ENCODE peak calls at places on chromosomes 4 and X, in six cellular contexts. One of them, this sample, is unnamed.
A peak's percentile ranks its signal among the peaks of the same experiment; 100 is the strongest.

GRCh38 chrX:154655346-154655745 is 2.0 kb upstream of the CTAG2 start:
- DNase-seq in left colon: no peak
- DNase-seq in HCT116: no peak
- DNase-seq in progenitor cell of endocrine pancreas: no peak
- DNase-seq in glutamatergic neuron: no peak
- DNase-seq in activated CD8-positive, alpha-beta T cell treated with anti-CD3 and anti-CD28 coated beads, Interleukin-2, amount 10 ng/mL, durations not matched to agents 7 days and 5 days: no peak
- DNase-seq in this sample: no peak

GRCh38 chr4:183505556-183506388 is 914 bp downstream of the ING2 start:
- DNase-seq in left colon: peak; percentile 90
- DNase-seq in HCT116: peak; percentile 51
- DNase-seq in progenitor cell of endocrine pancreas: peak; percentile 70
- DNase-seq in glutamatergic neuron: peak; percentile 84
- DNase-seq in activated CD8-positive, alpha-beta T cell treated with anti-CD3 and anti-CD28 coated beads, Interleukin-2, amount 10 ng/mL, durations not matched to agents 7 days and 5 days: peak; percentile 90
- DNase-seq in this sample: peak; percentile 84

GRCh38 chr4:112604590-112604989 is 32.1 kb downstream of the ZGRF1 start:
- DNase-seq in left colon: peak; percentile 27
- DNase-seq in HCT116: peak; percentile 18
- DNase-seq in progenitor cell of endocrine pancreas: peak; percentile 10
- DNase-seq in glutamatergic neuron: peak; percentile 45
- DNase-seq in activated CD8-positive, alpha-beta T cell treated with anti-CD3 and anti-CD28 coated beads, Interleukin-2, amount 10 ng/mL, durations not matched to agents 7 days and 5 days: peak; percentile 48
- DNase-seq in this sample: peak; percentile 34

GRCh38 chr4:37453004-37453360 is 208.4 kb downstream of the NWD2 start:
- DNase-seq in left colon: peak; percentile 76
- DNase-seq in HCT116: peak; percentile 58
- DNase-seq in progenitor cell of endocrine pancreas: peak; percentile 17
- DNase-seq in glutamatergic neuron: no peak
- DNase-seq in activated CD8-positive, alpha-beta T cell treated with anti-CD3 and anti-CD28 coated beads, Interleukin-2, amount 10 ng/mL, durations not matched to agents 7 days and 5 days: peak; percentile 69
- DNase-seq in this sample: peak; percentile 67

GRCh38 chr4:53119685-53120084 is 246.2 kb downstream of the SCFD2 start:
- DNase-seq in left colon: no peak
- DNase-seq in HCT116: no peak
- DNase-seq in progenitor cell of endocrine pancreas: no peak
- DNase-seq in glutamatergic neuron: no peak
- DNase-seq in activated CD8-positive, alpha-beta T cell treated with anti-CD3 and anti-CD28 coated beads, Interleukin-2, amount 10 ng/mL, durations not matched to agents 7 days and 5 days: no peak
- DNase-seq in this sample: no peak

GRCh38 chr4:147731611-147732515 is at the start of gene ARHGAP10:
- DNase-seq in left colon: peak; percentile 69
- DNase-seq in HCT116: no peak
- DNase-seq in progenitor cell of endocrine pancreas: peak; percentile 58
- DNase-seq in glutamatergic neuron: peak; percentile 71
- DNase-seq in activated CD8-positive, alpha-beta T cell treated with anti-CD3 and anti-CD28 coated beads, Interleukin-2, amount 10 ng/mL, durations not matched to agents 7 days and 5 days: peak; percentile 62
- DNase-seq in this sample: peak; percentile 47

GRCh38 chr4:40686081-40686913 is 56.6 kb upstream of the RBM47 start:
- DNase-seq in left colon: no peak
- DNase-seq in HCT116: no peak
- DNase-seq in progenitor cell of endocrine pancreas: no peak
- DNase-seq in glutamatergic neuron: no peak
- DNase-seq in activated CD8-positive, alpha-beta T cell treated with anti-CD3 and anti-CD28 coated beads, Interleukin-2, amount 10 ng/mL, durations not matched to agents 7 days and 5 days: no peak
- DNase-seq in this sample: no peak

GRCh38 chr4:168511780-168512467 is 15.1 kb downstream of the PALLD start:
- DNase-seq in left colon: peak; percentile 11
- DNase-seq in HCT116: no peak
- DNase-seq in progenitor cell of endocrine pancreas: no peak
- DNase-seq in glutamatergic neuron: no peak
- DNase-seq in activated CD8-positive, alpha-beta T cell treated with anti-CD3 and anti-CD28 coated beads, Interleukin-2, amount 10 ng/mL, durations not matched to agents 7 days and 5 days: peak; percentile 88
- DNase-seq in this sample: no peak

GRCh38 chr4:38488891-38489861 is 174.8 kb upstream of the KLF3 start:
- DNase-seq in left colon: peak; percentile 23
- DNase-seq in HCT116: no peak
- DNase-seq in progenitor cell of endocrine pancreas: no peak
- DNase-seq in glutamatergic neuron: peak; percentile 13
- DNase-seq in activated CD8-positive, alpha-beta T cell treated with anti-CD3 and anti-CD28 coated beads, Interleukin-2, amount 10 ng/mL, durations not matched to agents 7 days and 5 days: no peak
- DNase-seq in this sample: no peak

GRCh38 chrX:55057691-55058249 is 17.1 kb upstream of the PAGE2B start:
- DNase-seq in left colon: peak; percentile 13
- DNase-seq in HCT116: peak; percentile 16
- DNase-seq in progenitor cell of endocrine pancreas: no peak
- DNase-seq in glutamatergic neuron: peak; percentile 15
- DNase-seq in activated CD8-positive, alpha-beta T cell treated with anti-CD3 and anti-CD28 coated beads, Interleukin-2, amount 10 ng/mL, durations not matched to agents 7 days and 5 days: peak; percentile 46
- DNase-seq in this sample: peak; percentile 27

GRCh38 chr4:26272654-26273307 is 48.0 kb upstream of the RBPJ start:
- DNase-seq in left colon: no peak
- DNase-seq in HCT116: no peak
- DNase-seq in progenitor cell of endocrine pancreas: no peak
- DNase-seq in glutamatergic neuron: no peak
- DNase-seq in activated CD8-positive, alpha-beta T cell treated with anti-CD3 and anti-CD28 coated beads, Interleukin-2, amount 10 ng/mL, durations not matched to agents 7 days and 5 days: no peak
- DNase-seq in this sample: peak; percentile 89

GRCh38 chr4:73055241-73055897 is 14.1 kb downstream of the COX18 start:
- DNase-seq in left colon: no peak
- DNase-seq in HCT116: no peak
- DNase-seq in progenitor cell of endocrine pancreas: no peak
- DNase-seq in glutamatergic neuron: no peak
- DNase-seq in activated CD8-positive, alpha-beta T cell treated with anti-CD3 and anti-CD28 coated beads, Interleukin-2, amount 10 ng/mL, durations not matched to agents 7 days and 5 days: no peak
- DNase-seq in this sample: no peak

GRCh38 chr4:185134176-185134869 is 8.7 kb upstream of the SLC25A4 start:
- DNase-seq in left colon: no peak
- DNase-seq in HCT116: peak; percentile 59
- DNase-seq in progenitor cell of endocrine pancreas: no peak
- DNase-seq in glutamatergic neuron: no peak
- DNase-seq in activated CD8-positive, alpha-beta T cell treated with anti-CD3 and anti-CD28 coated beads, Interleukin-2, amount 10 ng/mL, durations not matched to agents 7 days and 5 days: peak; percentile 35
- DNase-seq in this sample: peak; percentile 48

GRCh38 chr4:147865926-147866325 is 134.0 kb downstream of the ARHGAP10 start:
- DNase-seq in left colon: no peak
- DNase-seq in HCT116: no peak
- DNase-seq in progenitor cell of endocrine pancreas: no peak
- DNase-seq in glutamatergic neuron: no peak
- DNase-seq in activated CD8-positive, alpha-beta T cell treated with anti-CD3 and anti-CD28 coated beads, Interleukin-2, amount 10 ng/mL, durations not matched to agents 7 days and 5 days: no peak
- DNase-seq in this sample: no peak

GRCh38 chr4:112908511-112908910 is 140.9 kb upstream of the ANK2 start:
- DNase-seq in left colon: no peak
- DNase-seq in HCT116: no peak
- DNase-seq in progenitor cell of endocrine pancreas: no peak
- DNase-seq in glutamatergic neuron: no peak
- DNase-seq in activated CD8-positive, alpha-beta T cell treated with anti-CD3 and anti-CD28 coated beads, Interleukin-2, amount 10 ng/mL, durations not matched to agents 7 days and 5 days: no peak
- DNase-seq in this sample: no peak

GRCh38 chr4:54041100-54041499 is 23.3 kb downstream of the CHIC2 start:
- DNase-seq in left colon: no peak
- DNase-seq in HCT116: no peak
- DNase-seq in progenitor cell of endocrine pancreas: no peak
- DNase-seq in glutamatergic neuron: no peak
- DNase-seq in activated CD8-positive, alpha-beta T cell treated with anti-CD3 and anti-CD28 coated beads, Interleukin-2, amount 10 ng/mL, durations not matched to agents 7 days and 5 days: no peak
- DNase-seq in this sample: no peak

GRCh38 chr4:188735082-188735481 is 595.8 kb downstream of the TRIML1 start:
- DNase-seq in left colon: no peak
- DNase-seq in HCT116: no peak
- DNase-seq in progenitor cell of endocrine pancreas: no peak
- DNase-seq in glutamatergic neuron: no peak
- DNase-seq in activated CD8-positive, alpha-beta T cell treated with anti-CD3 and anti-CD28 coated beads, Interleukin-2, amount 10 ng/mL, durations not matched to agents 7 days and 5 days: no peak
- DNase-seq in this sample: no peak

GRCh38 chr4:154560824-154561231 is 2.0 kb upstream of the FGB start:
- DNase-seq in left colon: no peak
- DNase-seq in HCT116: no peak
- DNase-seq in progenitor cell of endocrine pancreas: no peak
- DNase-seq in glutamatergic neuron: no peak
- DNase-seq in activated CD8-positive, alpha-beta T cell treated with anti-CD3 and anti-CD28 coated beads, Interleukin-2, amount 10 ng/mL, durations not matched to agents 7 days and 5 days: no peak
- DNase-seq in this sample: no peak

GRCh38 chr4:184815046-184815877 is 10.5 kb downstream of the ACSL1 start:
- DNase-seq in left colon: peak; percentile 83
- DNase-seq in HCT116: peak; percentile 60
- DNase-seq in progenitor cell of endocrine pancreas: peak; percentile 37
- DNase-seq in glutamatergic neuron: no peak
- DNase-seq in activated CD8-positive, alpha-beta T cell treated with anti-CD3 and anti-CD28 coated beads, Interleukin-2, amount 10 ng/mL, durations not matched to agents 7 days and 5 days: no peak
- DNase-seq in this sample: no peak

GRCh38 chr4:183831026-183831446 is 74.1 kb upstream of the STOX2 start:
- DNase-seq in left colon: no peak
- DNase-seq in HCT116: no peak
- DNase-seq in progenitor cell of endocrine pancreas: no peak
- DNase-seq in glutamatergic neuron: no peak
- DNase-seq in activated CD8-positive, alpha-beta T cell treated with anti-CD3 and anti-CD28 coated beads, Interleukin-2, amount 10 ng/mL, durations not matched to agents 7 days and 5 days: no peak
- DNase-seq in this sample: no peak

GRCh38 chrX:150035531-150035930 is 97.2 kb upstream of the EOLA2 start:
- DNase-seq in left colon: no peak
- DNase-seq in HCT116: no peak
- DNase-seq in progenitor cell of endocrine pancreas: no peak
- DNase-seq in glutamatergic neuron: no peak
- DNase-seq in activated CD8-positive, alpha-beta T cell treated with anti-CD3 and anti-CD28 coated beads, Interleukin-2, amount 10 ng/mL, durations not matched to agents 7 days and 5 days: no peak
- DNase-seq in this sample: no peak

GRCh38 chrX:42094208-42094607 is 170.9 kb upstream of the CASK start:
- DNase-seq in left colon: no peak
- DNase-seq in HCT116: no peak
- DNase-seq in progenitor cell of endocrine pancreas: no peak
- DNase-seq in glutamatergic neuron: no peak
- DNase-seq in activated CD8-positive, alpha-beta T cell treated with anti-CD3 and anti-CD28 coated beads, Interleukin-2, amount 10 ng/mL, durations not matched to agents 7 days and 5 days: no peak
- DNase-seq in this sample: no peak

GRCh38 chrX:72366746-72367145 is 61.0 kb upstream of the CITED1 start:
- DNase-seq in left colon: no peak
- DNase-seq in HCT116: no peak
- DNase-seq in progenitor cell of endocrine pancreas: no peak
- DNase-seq in glutamatergic neuron: no peak
- DNase-seq in activated CD8-positive, alpha-beta T cell treated with anti-CD3 and anti-CD28 coated beads, Interleukin-2, amount 10 ng/mL, durations not matched to agents 7 days and 5 days: no peak
- DNase-seq in this sample: no peak

GRCh38 chr4:80138556-80139538 is 58.5 kb upstream of the PRDM8 start:
- DNase-seq in left colon: no peak
- DNase-seq in HCT116: no peak
- DNase-seq in progenitor cell of endocrine pancreas: no peak
- DNase-seq in glutamatergic neuron: no peak
- DNase-seq in activated CD8-positive, alpha-beta T cell treated with anti-CD3 and anti-CD28 coated beads, Interleukin-2, amount 10 ng/mL, durations not matched to agents 7 days and 5 days: peak; percentile 78
- DNase-seq in this sample: peak; percentile 79

GRCh38 chr4:42452823-42453222 is 55.5 kb downstream of the SHISA3 start:
- DNase-seq in left colon: no peak
- DNase-seq in HCT116: no peak
- DNase-seq in progenitor cell of endocrine pancreas: no peak
- DNase-seq in glutamatergic neuron: no peak
- DNase-seq in activated CD8-positive, alpha-beta T cell treated with anti-CD3 and anti-CD28 coated beads, Interleukin-2, amount 10 ng/mL, durations not matched to agents 7 days and 5 days: no peak
- DNase-seq in this sample: no peak

GRCh38 chrX:41026326-41027136 is 58.7 kb upstream of the USP9X start:
- DNase-seq in left colon: no peak
- DNase-seq in HCT116: no peak
- DNase-seq in progenitor cell of endocrine pancreas: no peak
- DNase-seq in glutamatergic neuron: no peak
- DNase-seq in activated CD8-positive, alpha-beta T cell treated with anti-CD3 and anti-CD28 coated beads, Interleukin-2, amount 10 ng/mL, durations not matched to agents 7 days and 5 days: no peak
- DNase-seq in this sample: no peak

GRCh38 chr4:70838972-70839536 is 636 bp downstream of the GRSF1 start:
- DNase-seq in left colon: peak; percentile 78
- DNase-seq in HCT116: no peak
- DNase-seq in progenitor cell of endocrine pancreas: peak; percentile 39
- DNase-seq in glutamatergic neuron: peak; percentile 75
- DNase-seq in activated CD8-positive, alpha-beta T cell treated with anti-CD3 and anti-CD28 coated beads, Interleukin-2, amount 10 ng/mL, durations not matched to agents 7 days and 5 days: peak; percentile 72
- DNase-seq in this sample: peak; percentile 48

GRCh38 chr4:184934961-184935360 is 83.3 kb upstream of the HELT start:
- DNase-seq in left colon: no peak
- DNase-seq in HCT116: no peak
- DNase-seq in progenitor cell of endocrine pancreas: no peak
- DNase-seq in glutamatergic neuron: no peak
- DNase-seq in activated CD8-positive, alpha-beta T cell treated with anti-CD3 and anti-CD28 coated beads, Interleukin-2, amount 10 ng/mL, durations not matched to agents 7 days and 5 days: no peak
- DNase-seq in this sample: no peak

GRCh38 chrX:154308108-154308946 is 12.7 kb downstream of the TKTL1 start:
- DNase-seq in left colon: peak; percentile 72
- DNase-seq in HCT116: peak; percentile 24
- DNase-seq in progenitor cell of endocrine pancreas: peak; percentile 38
- DNase-seq in glutamatergic neuron: peak; percentile 74
- DNase-seq in activated CD8-positive, alpha-beta T cell treated with anti-CD3 and anti-CD28 coated beads, Interleukin-2, amount 10 ng/mL, durations not matched to agents 7 days and 5 days: peak; percentile 85
- DNase-seq in this sample: peak; percentile 37

GRCh38 chr4:78058591-78059523 is 1.7 kb downstream of the FRAS1 start:
- DNase-seq in left colon: peak; percentile 47
- DNase-seq in HCT116: no peak
- DNase-seq in progenitor cell of endocrine pancreas: peak; percentile 48
- DNase-seq in glutamatergic neuron: peak; percentile 64
- DNase-seq in activated CD8-positive, alpha-beta T cell treated with anti-CD3 and anti-CD28 coated beads, Interleukin-2, amount 10 ng/mL, durations not matched to agents 7 days and 5 days: no peak
- DNase-seq in this sample: no peak

GRCh38 chr4:48296330-48296729 is 26.7 kb upstream of the TEC start:
- DNase-seq in left colon: no peak
- DNase-seq in HCT116: no peak
- DNase-seq in progenitor cell of endocrine pancreas: no peak
- DNase-seq in glutamatergic neuron: no peak
- DNase-seq in activated CD8-positive, alpha-beta T cell treated with anti-CD3 and anti-CD28 coated beads, Interleukin-2, amount 10 ng/mL, durations not matched to agents 7 days and 5 days: no peak
- DNase-seq in this sample: no peak

GRCh38 chr4:186724048-186724860 is 598 bp upstream of the FAT1 start:
- DNase-seq in left colon: peak; percentile 64
- DNase-seq in HCT116: no peak
- DNase-seq in progenitor cell of endocrine pancreas: peak; percentile 32
- DNase-seq in glutamatergic neuron: peak; percentile 53
- DNase-seq in activated CD8-positive, alpha-beta T cell treated with anti-CD3 and anti-CD28 coated beads, Interleukin-2, amount 10 ng/mL, durations not matched to agents 7 days and 5 days: no peak
- DNase-seq in this sample: no peak

GRCh38 chr4:168516841-168517240 is 20.0 kb downstream of the PALLD start:
- DNase-seq in left colon: no peak
- DNase-seq in HCT116: no peak
- DNase-seq in progenitor cell of endocrine pancreas: no peak
- DNase-seq in glutamatergic neuron: no peak
- DNase-seq in activated CD8-positive, alpha-beta T cell treated with anti-CD3 and anti-CD28 coated beads, Interleukin-2, amount 10 ng/mL, durations not matched to agents 7 days and 5 days: no peak
- DNase-seq in this sample: no peak

GRCh38 chr4:64584981-64585557 is 175.8 kb upstream of the TECRL start:
- DNase-seq in left colon: no peak
- DNase-seq in HCT116: peak; percentile 3
- DNase-seq in progenitor cell of endocrine pancreas: no peak
- DNase-seq in glutamatergic neuron: no peak
- DNase-seq in activated CD8-positive, alpha-beta T cell treated with anti-CD3 and anti-CD28 coated beads, Interleukin-2, amount 10 ng/mL, durations not matched to agents 7 days and 5 days: peak; percentile 22
- DNase-seq in this sample: peak; percentile 48

This sample was measured in AML-193.